ENCODE peak calls at places on chromosomes 4 and X, in five cellular contexts. A is HepG2, L is K562, N is SK-N-SH, F is GM12878. P is an unnamed sample.

GRCh38 chrX:16743604-16744325 is 24.4 kb downstream of the SYAP1 start:
- DNase-seq in F (no peak), A (no peak), L (no peak), N (no peak), P (no peak)

GRCh38 chrX:20231598-20231997 is 35.1 kb downstream of the RPS6KA3 start:
- DNase-seq in F (no peak), N (no peak), A (no peak), L (no peak), P (no peak)

GRCh38 chrX:154051210-154051810 is 31.6 kb upstream of the IRAK1 start:
- DNase-seq in N (peak), A (peak), F (no peak), L (peak), P (peak)

GRCh38 chr4:152956650-152957436 is 20.7 kb downstream of the FHDC1 start:
- DNase-seq in F (no peak), A (peak), N (no peak), L (no peak), P (no peak)

GRCh38 chr4:19349416-19349815 is 902.3 kb upstream of the SLIT2 start:
- DNase-seq in N (no peak), A (no peak), F (no peak), L (no peak), P (no peak)

GRCh38 chr4:133865606-133866327 is 335.8 kb downstream of the PABPC4L start:
- DNase-seq in F (no peak), N (no peak), A (peak), L (peak), P (peak)

GRCh38 chr4:20809796-20810195 is 109.5 kb downstream of the PACRGL start:
- DNase-seq in A (peak), F (no peak), L (no peak), N (no peak), P (no peak)

GRCh38 chrX:80808854-80809493 is 703 bp downstream of the BRWD3 start:
- DNase-seq in F (no peak), A (no peak), N (peak), L (no peak), P (no peak)

GRCh38 chrX:50067435-50068292 is 133.1 kb downstream of the AKAP4 start:
- DNase-seq in F (no peak), A (peak), N (peak), L (no peak), P (peak)

GRCh38 chrX:109270580-109271484 is 211.1 kb downstream of the GUCY2F start:
- DNase-seq in N (no peak), F (peak), L (no peak), A (no peak), P (no peak)

GRCh38 chrX:30309139-30309571 is at the start of gene NR0B1:
- DNase-seq in A (no peak), F (no peak), N (no peak), L (no peak), P (no peak)

GRCh38 chr4:20251061-20251795 is 477 bp upstream of the SLIT2 start:
- DNase-seq in L (no peak), A (no peak), N (no peak), F (no peak), P (no peak)

GRCh38 chr4:76956961-76957738 is 7.6 kb downstream of the SEPTIN11 start:
- DNase-seq in N (no peak), F (no peak), L (no peak), A (peak), P (no peak)

GRCh38 chr4:115113382-115114106 is at the start of gene NDST4:
- DNase-seq in F (no peak), N (no peak), A (no peak), L (no peak), P (peak)

GRCh38 chrX:143683486-143683885 is 37.1 kb downstream of the SPANXN2 start:
- DNase-seq in F (no peak), N (no peak), A (no peak), L (no peak), P (no peak)

GRCh38 chrX:46710927-46711623 is 47.8 kb downstream of the SLC9A7 start:
- DNase-seq in L (no peak), A (no peak), F (no peak), N (peak), P (no peak)

GRCh38 chr4:139764192-139764591 is 98.6 kb downstream of the MGST2 start:
- DNase-seq in F (no peak), N (peak), A (no peak), L (no peak), P (no peak)

GRCh38 chr4:8332891-8333331 is 63.4 kb downstream of the HTRA3 start:
- DNase-seq in N (no peak), L (no peak), F (no peak), A (no peak), P (no peak)

GRCh38 chr4:173448557-173448918 is 49.6 kb upstream of the SCRG1 start:
- DNase-seq in N (no peak), L (no peak), A (no peak), F (no peak), P (no peak)

GRCh38 chr4:119233750-119234149 is 21.2 kb downstream of the USP53 start:
- DNase-seq in F (no peak), N (peak), L (no peak), A (no peak), P (no peak)

GRCh38 chr4:48602763-48603162 is 112.7 kb downstream of the ZAR1 start:
- DNase-seq in F (no peak), N (no peak), L (no peak), A (no peak), P (no peak)

GRCh38 chr4:57089549-57089948 is 20.6 kb downstream of the IGFBP7 start:
- DNase-seq in L (no peak), F (no peak), A (no peak), N (no peak), P (no peak)

GRCh38 chr4:7041851-7042696 is 1.1 kb upstream of the TADA2B start:
- DNase-seq in L (peak), N (peak), F (no peak), A (no peak), P (peak)

GRCh38 chr4:20829958-20830357 is 129.7 kb downstream of the PACRGL start:
- DNase-seq in L (no peak), F (no peak), A (no peak), N (no peak), P (no peak)

GRCh38 chr4:23097251-23097650 is 404.5 kb downstream of the GBA3 start:
- DNase-seq in L (no peak), N (no peak), F (no peak), A (no peak), P (no peak)

GRCh38 chr4:169243808-169244207 is 26.9 kb downstream of the SH3RF1 start:
- DNase-seq in A (peak), N (no peak), L (no peak), F (no peak), P (no peak)

GRCh38 chr4:3879681-3880594 is 113.8 kb downstream of the ADRA2C start:
- DNase-seq in A (no peak), F (no peak), L (no peak), N (peak), P (no peak)

GRCh38 chr4:6402566-6403399 is 69.6 kb downstream of the PPP2R2C start:
- DNase-seq in F (no peak), N (no peak), A (no peak), L (no peak), P (no peak)

GRCh38 chr4:37685211-37685725 is 908 bp downstream of the RELL1 start:
- DNase-seq in L (no peak), A (no peak), N (no peak), F (no peak), P (no peak)

GRCh38 chr4:4941741-4942140 is 77.5 kb downstream of the CYTL1 start:
- DNase-seq in F (no peak), N (no peak), A (no peak), L (no peak), P (no peak)

GRCh38 chrX:49300703-49301102 is 2.7 kb upstream of the GAGE10 start:
- DNase-seq in A (no peak), L (no peak), N (no peak), F (no peak), P (no peak)

GRCh38 chrX:105820247-105820646 is 2.1 kb upstream of the NRK start:
- DNase-seq in A (no peak), F (no peak), L (no peak), N (no peak), P (peak)

GRCh38 chr4:26455571-26455970 is 34.7 kb downstream of the CCKAR start:
- DNase-seq in F (no peak), A (no peak), N (no peak), L (no peak), P (no peak)

GRCh38 chr4:81040175-81040659 is 9.7 kb downstream of the BMP3 start:
- DNase-seq in F (no peak), N (peak), A (no peak), L (peak), P (peak)
- TF ChIP-seq FOXM1 in F (no peak), N (no peak), A (no peak), L (no peak), P (no peak)

GRCh38 chr4:12633058-12633651 is 851.0 kb downstream of the RAB28 start:
- DNase-seq in F (peak), L (peak), A (peak), N (peak), P (peak)
- TF ChIP-seq FOXM1 in F (no peak), L (no peak), A (no peak), N (no peak), P (no peak)

GRCh38 chrX:135737361-135738071 is 24.1 kb downstream of the CT45A1 start:
- DNase-seq in L (no peak), A (no peak), N (no peak), F (no peak), P (no peak)
- TF ChIP-seq FOXM1 in L (no peak), A (no peak), N (no peak), F (no peak), P (no peak)

GRCh38 chrX:22296871-22297270 is 24.2 kb downstream of the CBLL2 start:
- DNase-seq in F (no peak), A (no peak), N (no peak), L (no peak), P (no peak)

DNA sequence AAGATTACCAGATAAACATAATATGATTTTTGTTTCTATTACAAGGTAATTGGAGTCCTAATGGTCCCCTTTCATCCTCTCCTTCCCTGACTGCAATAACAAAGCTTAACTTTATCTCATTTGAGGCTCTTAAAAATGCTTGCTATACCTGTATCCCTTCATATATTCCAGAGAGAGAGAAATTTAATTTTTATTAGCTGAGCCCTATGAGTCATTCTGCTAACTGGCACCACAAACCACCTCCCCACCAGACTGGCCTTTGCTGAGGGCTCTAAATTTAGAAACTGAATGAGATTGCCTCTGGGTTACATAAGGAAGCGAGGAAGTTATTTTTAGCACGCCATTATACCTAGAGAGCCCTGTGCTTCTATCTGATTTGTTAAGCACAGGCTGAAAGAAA is 27.4 kb downstream of the CBLL2 start:
- DNase-seq in L (no peak), N (peak), F (no peak), A (no peak), P (peak)
- TF ChIP-seq FOXM1 in L (no peak), N (no peak), F (no peak), A (no peak), P (no peak)

DNA sequence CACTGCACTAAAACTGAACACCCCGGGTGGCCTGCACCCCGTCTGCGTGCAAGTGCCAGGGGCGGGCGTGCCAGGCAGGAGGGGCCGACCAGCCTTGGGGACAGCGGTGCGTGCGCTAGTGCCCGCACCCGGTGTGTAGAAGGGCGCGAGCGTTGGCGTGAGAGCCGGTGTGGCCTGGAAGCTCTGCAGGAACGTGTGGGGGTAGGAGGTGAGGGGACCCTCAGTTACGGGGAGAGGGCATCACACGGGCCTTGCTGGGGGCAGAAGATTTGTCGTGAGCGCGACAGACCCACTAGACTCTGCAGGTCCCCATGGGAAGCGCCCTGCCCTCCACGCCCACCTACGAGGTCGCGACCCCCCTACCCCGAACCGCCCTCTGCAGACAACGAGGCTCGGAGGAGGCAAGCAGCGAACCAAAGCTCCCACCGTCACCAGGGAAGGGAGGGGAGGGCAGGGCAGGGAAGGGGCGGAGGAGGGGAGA is 105.8 kb downstream of the FAM53A start:
- DNase-seq in L (no peak), F (no peak), A (no peak), N (no peak), P (no peak)
- TF ChIP-seq FOXM1 in L (no peak), F (no peak), A (no peak), N (no peak), P (no peak)

DNA sequence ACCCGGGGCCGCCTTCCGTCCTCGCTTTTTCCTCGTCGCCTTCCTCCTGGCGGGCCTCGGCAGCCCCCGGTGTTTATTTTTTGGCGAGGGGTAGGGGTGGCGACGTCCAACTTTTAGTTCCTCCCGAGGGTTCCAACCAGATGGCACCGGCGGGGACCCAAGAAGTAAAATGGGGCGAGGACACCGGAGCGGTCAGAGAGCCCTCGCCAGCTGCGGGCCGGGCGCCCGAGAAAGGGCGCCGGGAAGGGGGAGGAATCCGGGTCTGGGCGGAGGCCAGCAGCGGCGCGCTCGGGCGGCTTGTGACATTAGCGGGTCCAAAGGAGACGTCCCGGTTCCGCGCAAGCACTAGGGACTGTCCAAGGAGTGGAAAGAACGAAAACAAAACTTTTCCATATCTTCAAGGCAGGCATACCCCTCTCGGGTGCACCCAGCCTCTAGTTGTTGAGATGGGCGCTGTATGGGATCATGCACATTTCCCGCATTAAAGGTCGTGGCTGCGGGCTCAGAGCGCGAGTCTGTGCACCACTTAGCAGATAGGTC is 691 bp upstream of the USP46 start:
- DNase-seq in F (no peak), L (peak), A (peak), N (peak), P (no peak)
- TF ChIP-seq FOXM1 in F (no peak), L (no peak), A (no peak), N (no peak), P (no peak)

GRCh38 chrX:134148293-134148692 is 88.7 kb upstream of the CCDC160 start:
- DNase-seq in A (no peak), N (no peak), L (no peak), F (no peak), P (no peak)
- TF ChIP-seq FOXM1 in A (no peak), N (no peak), L (no peak), F (no peak), P (no peak)

DNA sequence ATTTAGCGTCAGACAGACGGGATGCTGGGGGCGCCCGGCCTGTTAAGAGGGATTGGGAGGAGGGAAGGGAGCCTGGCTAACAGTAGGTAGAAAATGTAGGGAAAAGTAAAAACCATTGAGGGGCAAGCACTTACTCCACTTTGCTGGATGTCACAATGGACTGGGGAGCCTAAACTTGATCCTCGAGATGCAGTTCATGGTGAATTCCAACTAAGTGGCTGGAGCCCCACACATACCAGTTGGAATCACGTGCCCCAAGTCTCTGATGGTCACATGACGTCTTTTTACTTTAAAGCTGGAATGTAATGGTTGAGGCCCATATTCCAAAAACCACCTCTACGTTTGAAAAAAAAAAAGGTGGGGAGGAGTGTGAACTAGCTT is 1.5 kb downstream of the PLS3 start:
- DNase-seq in N (no peak), A (peak), L (no peak), F (no peak), P (peak)
- TF ChIP-seq FOXM1 in N (no peak), A (no peak), L (no peak), F (no peak), P (no peak)

GRCh38 chrX:38069273-38069672 is 62.9 kb downstream of the SYTL5 start:
- DNase-seq in A (no peak), N (no peak), L (no peak), F (no peak), P (no peak)
- TF ChIP-seq FOXM1 in A (no peak), N (no peak), L (no peak), F (no peak), P (no peak)